ENCODE peak calls at places on chromosome 18, in six cellular contexts. V is hepatocyte; F is IMR-90; K is GM23248; N is PC-3; G is activated CD8-positive, alpha-beta memory T cell treated with anti-CD3 and anti-CD28 coated beads, Interleukin-2, amount 50 U/mL, for 48 hours. Y is an unnamed sample.

GRCh38 chr18:70423988-70424387 is 135.1 kb downstream of the SOCS6 start:
- DNase-seq in V (no peak), F (no peak), K (peak; percentile 61), N (peak; percentile 92), G (no peak), Y (no peak)

GRCh38 chr18:67232406-67232805 is 284.1 kb downstream of the DSEL start:
- DNase-seq in V (no peak), F (peak; percentile 62), K (peak; percentile 88), N (peak; percentile 67), G (no peak), Y (no peak)

GRCh38 chr18:6741290-6741689 is 11.8 kb downstream of the ARHGAP28 start:
- DNase-seq in V (peak; percentile 73), F (peak; percentile 100), K (peak; percentile 95), N (peak; percentile 91), G (no peak), Y (no peak)

GRCh38 chr18:52343138-52343537 is 3.1 kb downstream of the DCC start:
- DNase-seq in V (peak; percentile 18), F (peak; percentile 2), K (no peak), N (peak; percentile 3), G (no peak), Y (no peak)

GRCh38 chr18:1036926-1037325 is 132.3 kb downstream of the ADCYAP1 start:
- DNase-seq in V (no peak), F (no peak), K (no peak), N (no peak), G (no peak), Y (no peak)

GRCh38 chr18:58064406-58064998 is 20.5 kb downstream of the NEDD4L start:
- DNase-seq in V (no peak), F (peak; percentile 39), K (no peak), N (no peak), G (no peak), Y (no peak)

GRCh38 chr18:53131001-53131400 is 791.0 kb downstream of the DCC start:
- DNase-seq in V (no peak), F (no peak), K (no peak), N (no peak), G (no peak), Y (no peak)

GRCh38 chr18:75269140-75269676 is 58.6 kb downstream of the TSHZ1 start:
- DNase-seq in V (no peak), F (no peak), K (no peak), N (no peak), G (no peak), Y (no peak)

GRCh38 chr18:41732371-41732770 is 222.7 kb upstream of the PIK3C3 start:
- DNase-seq in V (no peak), F (no peak), K (no peak), N (no peak), G (no peak), Y (no peak)

GRCh38 chr18:48839819-48840490 is 110.8 kb downstream of the SMAD7 start:
- DNase-seq in V (no peak), F (no peak), K (no peak), N (no peak), G (no peak), Y (no peak)

GRCh38 chr18:2872095-2872494 is 25.3 kb downstream of the EMILIN2 start:
- DNase-seq in V (no peak), F (no peak), K (no peak), N (no peak), G (no peak), Y (no peak)

GRCh38 chr18:48356909-48357631 is 52.1 kb downstream of the ZBTB7C start:
- DNase-seq in V (peak; percentile 25), F (no peak), K (no peak), N (no peak), G (peak; percentile 7), Y (peak; percentile 24)

GRCh38 chr18:9874730-9875129 is 11.0 kb upstream of the TXNDC2 start:
- DNase-seq in V (no peak), F (peak; percentile 51), K (peak; percentile 23), N (peak; percentile 48), G (no peak), Y (no peak)